ENCODE peak calls at places on chromosomes 6 and 20, in four cellular contexts. A is GM04504, R is pons, F is kidney glomerular epithelial cell. Q is an unnamed sample.
A peak's percentile ranks its signal among the peaks of the same experiment; 100 is the strongest.

GRCh38 chr6:139762587-139763031 is 388.2 kb upstream of the CITED2 start:
- DNase-seq in A (no peak), R (peak; percentile 37), F (peak; percentile 52), Q (peak; percentile 94)

GRCh38 chr6:27814665-27815424 is 97.4 kb downstream of the OR2B2 start:
- DNase-seq in F (peak; percentile 92), A (peak; percentile 84), R (peak; percentile 81), Q (peak; percentile 98)

GRCh38 chr6:157980288-157981131 is 1.2 kb upstream of the SYNJ2 start:
- DNase-seq in R (peak; percentile 14), A (no peak), F (no peak), Q (no peak)

GRCh38 chr20:53559816-53560215 is 33.8 kb downstream of the ZNF217 start:
- DNase-seq in A (peak; percentile 8), R (no peak), F (no peak), Q (no peak)

GRCh38 chr6:3808759-3809514 is 40.2 kb upstream of the FAM50B start:
- DNase-seq in A (peak; percentile 86), R (peak; percentile 52), F (peak; percentile 63), Q (peak; percentile 84)

GRCh38 chr6:14055541-14055940 is 62.0 kb upstream of the CD83 start:
- DNase-seq in R (no peak), A (no peak), F (no peak), Q (no peak)

GRCh38 chr6:167687035-167687720 is 139.5 kb upstream of the AFDN start:
- DNase-seq in A (no peak), F (no peak), R (no peak), Q (no peak)

GRCh38 chr6:131029661-131030297 is 33.3 kb downstream of the EPB41L2 start:
- DNase-seq in R (no peak), A (no peak), F (peak; percentile 45), Q (peak; percentile 88)

GRCh38 chr6:155313602-155314091 is 637 bp downstream of the TFB1M start:
- DNase-seq in R (peak; percentile 12), F (no peak), A (no peak), Q (peak; percentile 17)

GRCh38 chr6:145789443-145789842 is 25.2 kb downstream of the FBXO30 start:
- DNase-seq in R (no peak), A (peak; percentile 18), F (no peak), Q (no peak)

GRCh38 chr6:27312146-27312949 is at the start of gene POM121L2:
- DNase-seq in A (no peak), R (no peak), F (peak; percentile 79), Q (peak; percentile 53)

GRCh38 chr6:154951400-154952200 is 43.5 kb upstream of the TIAM2 start:
- DNase-seq in R (no peak), F (no peak), A (no peak), Q (no peak)

GRCh38 chr6:27994616-27995015 is 37.6 kb downstream of the OR2B6 start:
- DNase-seq in A (no peak), F (no peak), R (no peak), Q (no peak)